ENCODE peak calls at places on chromosome 21, in six cellular contexts. V, D, U, K, B and Y are unnamed samples.

GRCh38 chr21:42785666-42786427 is 93.5 kb downstream of the WDR4 start:
- DNase-seq in V (no peak), D (no peak), U (no peak), K (no peak), B (no peak), Y (no peak)

GRCh38 chr21:41768371-41769042 is 1.7 kb upstream of the RIPK4 start:
- DNase-seq in V (peak; percentile 92), D (peak; percentile 85), U (peak; percentile 79), K (no peak), B (peak; percentile 29), Y (no peak)

GRCh38 chr21:43278766-43279577 is 110.2 kb downstream of the CRYAA start:
- DNase-seq in V (no peak), D (no peak), U (no peak), K (no peak), B (no peak), Y (no peak)

GRCh38 chr21:40067751-40068150 is 200.5 kb downstream of the PCP4 start:
- DNase-seq in V (no peak), D (no peak), U (no peak), K (no peak), B (no peak), Y (no peak)

GRCh38 chr21:37074546-37074945 is 1.5 kb downstream of the TTC3 start:
- DNase-seq in V (no peak), D (no peak), U (no peak), K (no peak), B (no peak), Y (no peak)

GRCh38 chr21:33374080-33374873 is 28.9 kb upstream of the IFNGR2 start:
- DNase-seq in V (peak; percentile 48), D (peak; percentile 58), U (peak; percentile 47), K (no peak), B (peak; percentile 46), Y (no peak)

GRCh38 chr21:41503331-41503730 is 4.6 kb downstream of the TMPRSS2 start:
- DNase-seq in V (no peak), D (no peak), U (no peak), K (no peak), B (no peak), Y (no peak)

GRCh38 chr21:22263890-22264289 is 1265.7 kb downstream of the NCAM2 start:
- DNase-seq in V (no peak), D (no peak), U (no peak), K (no peak), B (no peak), Y (no peak)

GRCh38 chr21:27423073-27423472 is 456.2 kb upstream of the ADAMTS5 start:
- DNase-seq in V (peak; percentile 66), D (peak; percentile 95), U (no peak), K (no peak), B (peak; percentile 91), Y (no peak)

GRCh38 chr21:43331962-43332458 is 94.9 kb downstream of the SIK1 start:
- DNase-seq in V (no peak), D (peak; percentile 99), U (no peak), K (no peak), B (peak; percentile 98), Y (no peak)

GRCh38 chr21:31335957-31336738 is 7.9 kb downstream of the TIAM1 start:
- DNase-seq in V (no peak), D (peak; percentile 95), U (no peak), K (no peak), B (peak; percentile 84), Y (no peak)

GRCh38 chr21:46161800-46162592 is 6.6 kb upstream of the FTCD start:
- DNase-seq in V (no peak), D (no peak), U (no peak), K (peak; percentile 39), B (no peak), Y (no peak)

GRCh38 chr21:45306832-45307571 is 19.3 kb upstream of the POFUT2 start:
- DNase-seq in V (no peak), D (peak; percentile 93), U (no peak), K (no peak), B (peak; percentile 91), Y (no peak)

GRCh38 chr21:26169611-26170470 is 729 bp downstream of the APP start:
- DNase-seq in V (peak; percentile 85), D (peak; percentile 65), U (peak; percentile 37), K (peak; percentile 63), B (peak; percentile 81), Y (peak; percentile 58)

GRCh38 chr21:26169061-26169610 is 1.4 kb downstream of the APP start:
- DNase-seq in V (peak; percentile 72), D (peak; percentile 71), U (peak; percentile 39), K (peak; percentile 53), B (peak; percentile 84), Y (peak; percentile 37)

GRCh38 chr21:26171310-26172100 is 935 bp upstream of the APP start:
- DNase-seq in V (no peak), D (no peak), U (no peak), K (no peak), B (no peak), Y (no peak)

GRCh38 chr21:26167593-26167992 is 3.0 kb downstream of the APP start:
- DNase-seq in V (peak; percentile 68), D (no peak), U (no peak), K (no peak), B (peak; percentile 26), Y (no peak)

DNA sequence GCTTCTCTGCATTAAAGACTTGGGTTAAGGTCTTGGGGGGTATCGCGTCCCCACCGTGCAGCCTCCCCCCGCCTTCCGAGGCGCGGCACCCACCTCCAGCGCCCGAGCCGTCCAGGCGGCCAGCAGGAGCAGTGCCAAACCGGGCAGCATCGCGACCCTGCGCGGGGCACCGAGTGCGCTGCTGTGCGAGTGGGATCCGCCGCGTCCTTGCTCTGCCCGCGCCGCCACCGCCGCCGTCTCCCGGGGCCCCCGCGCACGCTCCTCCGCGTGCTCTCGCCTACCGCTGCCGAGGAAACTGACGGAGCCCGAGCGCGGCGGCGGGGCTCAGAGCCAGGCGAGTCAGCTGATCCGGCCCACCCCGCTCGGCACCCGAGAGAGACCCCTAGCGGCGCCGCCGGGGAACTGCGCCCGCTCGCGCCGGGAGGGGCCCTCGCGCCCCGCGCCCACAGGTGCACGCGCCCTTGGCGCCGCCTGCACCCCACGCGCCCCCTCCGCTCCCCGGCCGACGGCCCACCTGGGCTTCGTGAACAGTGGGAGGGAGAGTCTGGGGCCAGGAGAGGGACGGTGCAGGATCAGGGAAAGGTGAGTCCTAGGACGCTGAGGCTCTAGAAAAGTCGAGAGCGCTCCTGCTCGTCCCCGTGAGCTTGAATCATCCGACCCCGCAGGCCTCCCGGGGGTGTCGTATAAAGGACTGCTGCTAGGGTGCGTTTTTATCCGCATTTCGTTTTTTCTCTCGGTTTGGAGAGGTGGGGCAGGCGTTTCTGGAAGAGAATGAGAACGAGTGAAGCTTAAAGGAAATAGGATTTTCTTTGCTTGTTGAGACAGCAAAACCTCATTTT is at the start of gene APP:
- DNase-seq in V (peak; percentile 83), D (peak; percentile 70), U (peak; percentile 79), K (peak; percentile 97), B (peak; percentile 78), Y (peak; percentile 82)
- H2BK120ac ChIP-seq in V (peak within 1 kb of the TSS; percentile 52), D (peak within 1 kb of the TSS; percentile 77), U (peak within 1 kb of the TSS; percentile 49), K (no peak within 1 kb of the TSS), B (peak within 1 kb of the TSS; percentile 85), Y (peak within 1 kb of the TSS; percentile 63)

DNA sequence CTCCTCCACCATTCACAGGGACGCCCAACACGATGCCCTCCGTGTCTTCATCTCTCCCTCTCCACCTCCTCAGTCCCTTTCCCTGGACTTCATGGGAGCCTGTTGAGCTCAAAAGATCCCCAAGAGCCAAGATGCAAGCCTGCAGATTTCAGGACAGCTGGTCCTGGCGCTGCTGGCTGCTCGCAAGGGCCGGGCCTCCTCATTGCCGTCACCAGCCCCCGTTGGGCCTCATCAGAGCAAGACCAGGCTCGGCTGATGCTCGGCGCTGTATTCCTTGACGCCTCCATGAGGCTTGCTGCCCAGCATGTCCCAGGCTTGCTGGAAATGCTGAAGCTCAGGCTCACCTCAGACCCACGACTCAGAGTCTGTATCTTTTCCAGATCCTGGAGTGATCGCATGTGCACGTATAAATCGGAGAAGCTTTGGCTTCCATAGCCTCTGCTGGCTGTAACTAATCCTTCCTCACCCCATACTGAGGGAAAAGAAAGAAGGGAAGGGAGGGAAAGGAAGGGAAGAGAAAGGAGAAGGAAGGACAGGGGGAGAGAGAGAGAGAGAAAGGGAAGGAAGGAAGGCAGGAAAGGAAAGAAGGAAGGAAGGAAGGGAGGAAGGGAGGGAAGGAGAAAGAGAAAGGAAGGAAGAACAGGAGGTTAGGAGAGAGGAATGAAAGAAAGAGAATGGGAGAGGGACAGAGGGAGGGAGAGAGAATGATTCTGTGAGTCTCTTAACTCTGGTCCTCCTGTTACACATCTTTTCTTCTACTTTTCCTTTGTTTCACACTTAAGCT is 94.6 kb downstream of the KCNJ15 start:
- DNase-seq in V (peak; percentile 9), D (peak; percentile 16), U (no peak), K (no peak), B (no peak), Y (no peak)
- H2BK120ac ChIP-seq in V (no peak overlapping the region), D (peak overlapping the region; percentile 100), U (no peak overlapping the region), K (no peak overlapping the region), B (no peak overlapping the region), Y (no peak overlapping the region)

DNA sequence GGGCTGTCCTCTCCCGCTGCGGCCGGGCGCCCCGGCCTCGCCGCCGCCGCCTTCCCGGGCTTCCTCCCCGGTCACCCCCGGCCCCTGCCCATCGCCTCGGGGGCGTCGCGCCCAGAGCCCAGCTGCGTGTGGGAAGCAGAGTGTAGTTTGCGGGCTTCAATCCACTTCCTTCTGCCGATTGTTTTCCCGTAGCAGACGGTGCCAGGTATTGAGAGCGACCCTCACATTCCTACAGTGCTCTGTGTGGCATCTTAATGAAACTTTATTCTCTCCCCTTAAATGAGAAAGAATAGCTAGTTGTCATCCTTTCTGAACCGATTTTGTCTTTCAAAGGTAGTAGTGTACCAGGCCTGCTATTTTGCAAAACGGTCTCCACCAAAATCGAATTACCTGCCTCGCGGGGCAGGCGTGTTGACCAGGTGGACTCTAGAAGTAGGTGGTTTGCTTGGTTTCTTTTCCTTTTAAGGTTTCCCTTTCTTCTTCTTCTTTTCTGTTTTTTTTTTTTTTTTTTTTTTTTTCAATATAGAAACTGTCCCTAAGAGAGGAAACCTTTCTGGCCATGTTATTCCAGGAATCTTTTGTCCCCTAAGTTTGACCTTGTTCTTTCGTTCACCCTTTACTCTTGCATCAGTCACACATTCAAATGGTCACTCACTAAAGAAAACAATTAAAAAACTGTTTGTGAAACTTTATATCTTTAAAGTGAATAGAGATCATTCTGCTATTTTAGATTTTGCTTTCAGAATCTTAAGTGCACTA is 881 bp downstream of the USP25 start:
- DNase-seq in V (peak; percentile 64), D (no peak), U (no peak), K (no peak), B (peak; percentile 21), Y (peak; percentile 30)
- H2BK120ac ChIP-seq in V (peak overlapping the region; percentile 46), D (peak overlapping the region; percentile 42), U (no peak overlapping the region), K (no peak overlapping the region), B (peak overlapping the region; percentile 95), Y (peak overlapping the region; percentile 78)

DNA sequence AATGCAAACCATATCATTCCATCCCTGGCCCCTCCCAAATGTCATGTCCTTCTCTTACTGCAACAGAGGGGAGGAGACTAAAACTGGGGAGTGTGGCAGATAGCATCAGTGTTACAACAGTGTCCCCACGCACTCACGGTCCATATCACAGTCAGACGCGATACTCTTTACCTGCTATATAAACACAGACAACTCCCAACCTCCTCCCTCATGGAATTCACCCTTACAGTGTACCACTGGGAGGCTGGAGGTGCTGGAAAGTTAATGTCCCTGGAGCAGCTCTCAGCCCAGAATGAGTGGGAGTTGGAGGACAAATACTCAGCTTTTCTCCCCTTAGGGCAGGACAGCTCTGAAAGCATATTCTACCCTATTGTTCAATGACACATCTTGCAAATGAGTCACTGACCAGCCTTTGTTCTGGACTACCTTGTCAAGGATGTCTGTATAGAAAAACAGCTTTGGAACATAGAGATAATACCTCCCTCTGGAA is 445.9 kb downstream of the SETD4 start:
- DNase-seq in V (peak; percentile 14), D (peak; percentile 39), U (no peak), K (no peak), B (no peak), Y (no peak)
- H2BK120ac ChIP-seq in V (no peak overlapping the region), D (peak overlapping the region; percentile 57), U (no peak overlapping the region), K (no peak overlapping the region), B (no peak overlapping the region), Y (no peak overlapping the region)